ENCODE peak calls at places on chromosomes 5 and 9, in eight cellular contexts. One of them, this sample, is unnamed.

GRCh38 chr5:26569241-26569928 is 469.0 kb downstream of the CDH9 start:
- DNase-seq in T-helper 1 cell: no peak
- DNase-seq in psoas muscle: peak; percentile 49
- DNase-seq in NAMALWA: no peak
- DNase-seq in NCI-H1105: no peak
- DNase-seq in naive thymus-derived CD8-positive, alpha-beta T cell: no peak
- DNase-seq in T-helper 2 cell: no peak
- DNase-seq in naive thymus-derived CD4-positive, alpha-beta T cell: no peak
- DNase-seq in this sample: no peak

GRCh38 chr9:97981828-97982164 is 1.3 kb upstream of the ANP32B start:
- DNase-seq in NCI-H1105: no peak
- DNase-seq in NAMALWA: peak; percentile 55
- DNase-seq in T-helper 2 cell: no peak
- DNase-seq in naive thymus-derived CD8-positive, alpha-beta T cell: no peak
- DNase-seq in naive thymus-derived CD4-positive, alpha-beta T cell: peak; percentile 2
- DNase-seq in psoas muscle: no peak
- DNase-seq in T-helper 1 cell: no peak
- DNase-seq in this sample: no peak

GRCh38 chr5:67093259-67093658 is 103.3 kb downstream of the CD180 start:
- DNase-seq in T-helper 2 cell: no peak
- DNase-seq in naive thymus-derived CD8-positive, alpha-beta T cell: no peak
- DNase-seq in psoas muscle: no peak
- DNase-seq in T-helper 1 cell: no peak
- DNase-seq in NCI-H1105: no peak
- DNase-seq in NAMALWA: no peak
- DNase-seq in naive thymus-derived CD4-positive, alpha-beta T cell: no peak
- DNase-seq in this sample: no peak

GRCh38 chr5:38070304-38070703 is 188.1 kb upstream of the EGFLAM start:
- DNase-seq in NCI-H1105: no peak
- DNase-seq in T-helper 2 cell: no peak
- DNase-seq in psoas muscle: no peak
- DNase-seq in naive thymus-derived CD8-positive, alpha-beta T cell: no peak
- DNase-seq in NAMALWA: no peak
- DNase-seq in naive thymus-derived CD4-positive, alpha-beta T cell: no peak
- DNase-seq in T-helper 1 cell: no peak
- DNase-seq in this sample: no peak

GRCh38 chr5:170302729-170303501 is 5.3 kb upstream of the LCP2 start:
- DNase-seq in NAMALWA: peak; percentile 33
- DNase-seq in T-helper 1 cell: peak; percentile 69
- DNase-seq in T-helper 2 cell: peak; percentile 62
- DNase-seq in psoas muscle: peak; percentile 72
- DNase-seq in NCI-H1105: no peak
- DNase-seq in naive thymus-derived CD4-positive, alpha-beta T cell: peak; percentile 84
- DNase-seq in naive thymus-derived CD8-positive, alpha-beta T cell: peak; percentile 61
- DNase-seq in this sample: no peak

GRCh38 chr5:55324815-55325418 is 17.1 kb downstream of the MTREX start:
- DNase-seq in T-helper 2 cell: no peak
- DNase-seq in NAMALWA: peak; percentile 52
- DNase-seq in naive thymus-derived CD8-positive, alpha-beta T cell: no peak
- DNase-seq in T-helper 1 cell: no peak
- DNase-seq in NCI-H1105: no peak
- DNase-seq in naive thymus-derived CD4-positive, alpha-beta T cell: peak; percentile 34
- DNase-seq in psoas muscle: no peak
- DNase-seq in this sample: peak; percentile 32

GRCh38 chr5:95281211-95281610 is 3.7 kb downstream of the MCTP1 start:
- DNase-seq in psoas muscle: no peak
- DNase-seq in T-helper 2 cell: no peak
- DNase-seq in NAMALWA: no peak
- DNase-seq in naive thymus-derived CD4-positive, alpha-beta T cell: no peak
- DNase-seq in NCI-H1105: no peak
- DNase-seq in naive thymus-derived CD8-positive, alpha-beta T cell: no peak
- DNase-seq in T-helper 1 cell: no peak
- DNase-seq in this sample: peak; percentile 69

GRCh38 chr9:131333771-131334567 is 44.4 kb downstream of the PLPP7 start:
- DNase-seq in T-helper 2 cell: no peak
- DNase-seq in psoas muscle: peak; percentile 51
- DNase-seq in naive thymus-derived CD8-positive, alpha-beta T cell: no peak
- DNase-seq in NAMALWA: no peak
- DNase-seq in NCI-H1105: no peak
- DNase-seq in T-helper 1 cell: no peak
- DNase-seq in naive thymus-derived CD4-positive, alpha-beta T cell: no peak
- DNase-seq in this sample: no peak

GRCh38 chr9:4346111-4346510 is 46.2 kb upstream of the GLIS3 start:
- DNase-seq in T-helper 1 cell: no peak
- DNase-seq in psoas muscle: no peak
- DNase-seq in naive thymus-derived CD4-positive, alpha-beta T cell: no peak
- DNase-seq in naive thymus-derived CD8-positive, alpha-beta T cell: no peak
- DNase-seq in NAMALWA: no peak
- DNase-seq in T-helper 2 cell: no peak
- DNase-seq in NCI-H1105: no peak
- DNase-seq in this sample: no peak

GRCh38 chr5:176697929-176698520 is 50.7 kb downstream of the TSPAN17 start:
- DNase-seq in psoas muscle: no peak
- DNase-seq in naive thymus-derived CD4-positive, alpha-beta T cell: no peak
- DNase-seq in T-helper 2 cell: no peak
- DNase-seq in NCI-H1105: no peak
- DNase-seq in NAMALWA: no peak
- DNase-seq in T-helper 1 cell: no peak
- DNase-seq in naive thymus-derived CD8-positive, alpha-beta T cell: no peak
- DNase-seq in this sample: no peak

GRCh38 chr5:87113848-87114247 is 153.8 kb upstream of the RASA1 start:
- DNase-seq in naive thymus-derived CD4-positive, alpha-beta T cell: no peak
- DNase-seq in naive thymus-derived CD8-positive, alpha-beta T cell: no peak
- DNase-seq in T-helper 1 cell: no peak
- DNase-seq in NAMALWA: peak; percentile 7
- DNase-seq in psoas muscle: no peak
- DNase-seq in NCI-H1105: no peak
- DNase-seq in T-helper 2 cell: no peak
- DNase-seq in this sample: no peak

GRCh38 chr5:149138182-149138923 is 2.9 kb upstream of the ABLIM3 start:
- DNase-seq in naive thymus-derived CD8-positive, alpha-beta T cell: no peak
- DNase-seq in T-helper 1 cell: no peak
- DNase-seq in NAMALWA: no peak
- DNase-seq in naive thymus-derived CD4-positive, alpha-beta T cell: no peak
- DNase-seq in NCI-H1105: no peak
- DNase-seq in psoas muscle: no peak
- DNase-seq in T-helper 2 cell: no peak
- DNase-seq in this sample: no peak

GRCh38 chr5:136686192-136686872 is 321.0 kb upstream of the TRPC7 start:
- DNase-seq in naive thymus-derived CD4-positive, alpha-beta T cell: no peak
- DNase-seq in psoas muscle: no peak
- DNase-seq in NCI-H1105: no peak
- DNase-seq in T-helper 1 cell: no peak
- DNase-seq in T-helper 2 cell: no peak
- DNase-seq in naive thymus-derived CD8-positive, alpha-beta T cell: no peak
- DNase-seq in NAMALWA: peak; percentile 15
- DNase-seq in this sample: no peak

GRCh38 chr5:21067724-21068123 is 1079.7 kb upstream of the CDH18 start:
- DNase-seq in T-helper 2 cell: no peak
- DNase-seq in NAMALWA: no peak
- DNase-seq in T-helper 1 cell: no peak
- DNase-seq in psoas muscle: no peak
- DNase-seq in NCI-H1105: no peak
- DNase-seq in naive thymus-derived CD8-positive, alpha-beta T cell: no peak
- DNase-seq in naive thymus-derived CD4-positive, alpha-beta T cell: no peak
- DNase-seq in this sample: no peak

GRCh38 chr5:108911055-108911454 is 163.4 kb downstream of the FER start:
- DNase-seq in psoas muscle: no peak
- DNase-seq in NAMALWA: peak; percentile 78
- DNase-seq in naive thymus-derived CD4-positive, alpha-beta T cell: no peak
- DNase-seq in T-helper 2 cell: no peak
- DNase-seq in NCI-H1105: no peak
- DNase-seq in naive thymus-derived CD8-positive, alpha-beta T cell: no peak
- DNase-seq in T-helper 1 cell: no peak
- DNase-seq in this sample: no peak

GRCh38 chr9:116460026-116460425 is 227.1 kb upstream of the TRIM32 start:
- DNase-seq in psoas muscle: no peak
- DNase-seq in T-helper 2 cell: no peak
- DNase-seq in naive thymus-derived CD4-positive, alpha-beta T cell: no peak
- DNase-seq in NCI-H1105: no peak
- DNase-seq in naive thymus-derived CD8-positive, alpha-beta T cell: no peak
- DNase-seq in NAMALWA: no peak
- DNase-seq in T-helper 1 cell: no peak
- DNase-seq in this sample: no peak

GRCh38 chr5:43121565-43122484 is 1.1 kb downstream of the ZNF131 start:
- DNase-seq in T-helper 1 cell: no peak
- DNase-seq in naive thymus-derived CD4-positive, alpha-beta T cell: no peak
- DNase-seq in psoas muscle: no peak
- DNase-seq in naive thymus-derived CD8-positive, alpha-beta T cell: no peak
- DNase-seq in NAMALWA: peak; percentile 54
- DNase-seq in T-helper 2 cell: no peak
- DNase-seq in NCI-H1105: peak; percentile 61
- DNase-seq in this sample: no peak

GRCh38 chr9:107874591-107875374 is 385.2 kb upstream of the KLF4 start:
- DNase-seq in naive thymus-derived CD8-positive, alpha-beta T cell: no peak
- DNase-seq in T-helper 1 cell: no peak
- DNase-seq in naive thymus-derived CD4-positive, alpha-beta T cell: no peak
- DNase-seq in NAMALWA: peak; percentile 13
- DNase-seq in T-helper 2 cell: no peak
- DNase-seq in psoas muscle: no peak
- DNase-seq in NCI-H1105: no peak
- DNase-seq in this sample: no peak

GRCh38 chr5:16574789-16575785 is 41.7 kb downstream of the RETREG1 start:
- DNase-seq in T-helper 1 cell: no peak
- DNase-seq in T-helper 2 cell: no peak
- DNase-seq in psoas muscle: peak; percentile 76
- DNase-seq in naive thymus-derived CD8-positive, alpha-beta T cell: no peak
- DNase-seq in naive thymus-derived CD4-positive, alpha-beta T cell: no peak
- DNase-seq in NAMALWA: no peak
- DNase-seq in NCI-H1105: no peak
- DNase-seq in this sample: no peak

GRCh38 chr5:14110680-14111079 is 32.5 kb upstream of the TRIO start:
- DNase-seq in NAMALWA: no peak
- DNase-seq in T-helper 1 cell: no peak
- DNase-seq in NCI-H1105: no peak
- DNase-seq in psoas muscle: no peak
- DNase-seq in T-helper 2 cell: no peak
- DNase-seq in naive thymus-derived CD8-positive, alpha-beta T cell: no peak
- DNase-seq in naive thymus-derived CD4-positive, alpha-beta T cell: no peak
- DNase-seq in this sample: no peak

GRCh38 chr5:173615884-173616576 is 420 bp downstream of the BOD1 start:
- DNase-seq in T-helper 1 cell: peak; percentile 65
- DNase-seq in NAMALWA: peak; percentile 94
- DNase-seq in naive thymus-derived CD4-positive, alpha-beta T cell: peak; percentile 77
- DNase-seq in psoas muscle: peak; percentile 81
- DNase-seq in NCI-H1105: peak; percentile 27
- DNase-seq in T-helper 2 cell: peak; percentile 59
- DNase-seq in naive thymus-derived CD8-positive, alpha-beta T cell: peak; percentile 51
- DNase-seq in this sample: peak; percentile 58

GRCh38 chr9:36881316-36882116 is 152.6 kb downstream of the PAX5 start:
- DNase-seq in NAMALWA: no peak
- DNase-seq in T-helper 1 cell: no peak
- DNase-seq in T-helper 2 cell: no peak
- DNase-seq in NCI-H1105: no peak
- DNase-seq in naive thymus-derived CD8-positive, alpha-beta T cell: no peak
- DNase-seq in psoas muscle: peak; percentile 28
- DNase-seq in naive thymus-derived CD4-positive, alpha-beta T cell: no peak
- DNase-seq in this sample: no peak

GRCh38 chr9:32401471-32401870 is 17.0 kb downstream of the ACO1 start:
- DNase-seq in NAMALWA: no peak
- DNase-seq in NCI-H1105: no peak
- DNase-seq in naive thymus-derived CD8-positive, alpha-beta T cell: no peak
- DNase-seq in naive thymus-derived CD4-positive, alpha-beta T cell: no peak
- DNase-seq in T-helper 2 cell: no peak
- DNase-seq in T-helper 1 cell: no peak
- DNase-seq in psoas muscle: no peak
- DNase-seq in this sample: no peak

GRCh38 chr5:81626524-81626923 is 124.4 kb downstream of the SSBP2 start:
- DNase-seq in T-helper 1 cell: no peak
- DNase-seq in psoas muscle: no peak
- DNase-seq in NCI-H1105: no peak
- DNase-seq in NAMALWA: no peak
- DNase-seq in naive thymus-derived CD8-positive, alpha-beta T cell: no peak
- DNase-seq in T-helper 2 cell: no peak
- DNase-seq in naive thymus-derived CD4-positive, alpha-beta T cell: no peak
- DNase-seq in this sample: peak; percentile 36

GRCh38 chr9:29806941-29807625 is 2233.8 kb upstream of the C9orf72 start:
- DNase-seq in T-helper 2 cell: no peak
- DNase-seq in T-helper 1 cell: no peak
- DNase-seq in psoas muscle: no peak
- DNase-seq in naive thymus-derived CD8-positive, alpha-beta T cell: no peak
- DNase-seq in NCI-H1105: no peak
- DNase-seq in NAMALWA: no peak
- DNase-seq in naive thymus-derived CD4-positive, alpha-beta T cell: no peak
- DNase-seq in this sample: no peak

GRCh38 chr9:95143591-95144561 is 173.6 kb downstream of the FANCC start:
- DNase-seq in T-helper 1 cell: no peak
- DNase-seq in T-helper 2 cell: no peak
- DNase-seq in naive thymus-derived CD8-positive, alpha-beta T cell: no peak
- DNase-seq in NAMALWA: no peak
- DNase-seq in psoas muscle: peak; percentile 93
- DNase-seq in NCI-H1105: no peak
- DNase-seq in naive thymus-derived CD4-positive, alpha-beta T cell: no peak
- DNase-seq in this sample: no peak